ENCODE peak calls at places on chromosomes 5 and 9, in five cellular contexts. M is adrenal gland, D is HAP-1, T is AG04450, B is upper lobe of right lung. K is an unnamed sample. For H3K9me3 and H3K27me3, the result is how much of the 10 kb centered on the place peaks cover.

GRCh38 chr5:121915765-121916164 is 46.0 kb upstream of the SRFBP1 start:
- DNase-seq in M (no peak), D (no peak), T (no peak), B (no peak), K (no peak)

GRCh38 chr9:87592554-87593394 is 95.1 kb downstream of the DAPK1 start:
- DNase-seq in M (peak), D (no peak), T (no peak), B (peak), K (peak)

GRCh38 chr5:137264573-137264972 is 234.6 kb downstream of the SPOCK1 start:
- DNase-seq in M (no peak), D (no peak), T (no peak), B (no peak), K (no peak)

GRCh38 chr9:17578911-17579793 is at the start of gene SH3GL2:
- DNase-seq in M (no peak), D (peak), T (no peak), B (peak), K (peak)

GRCh38 chr5:9447691-9448090 is 98.2 kb downstream of the SEMA5A start:
- DNase-seq in M (no peak), D (no peak), T (no peak), B (no peak), K (no peak)

GRCh38 chr9:95808001-95808400 is 67.5 kb upstream of the ERCC6L2 start:
- DNase-seq in M (peak), D (peak), T (no peak), B (no peak), K (no peak)

GRCh38 chr5:180170111-180170809 is 38.8 kb downstream of the RASGEF1C start:
- DNase-seq in M (no peak), D (no peak), T (no peak), B (no peak), K (no peak)

GRCh38 chr9:83508072-83508471 is 30.1 kb downstream of the FRMD3 start:
- DNase-seq in M (no peak), D (no peak), T (no peak), B (no peak), K (no peak)

GRCh38 chr5:139131062-139131856 is 66.9 kb downstream of the SIL1 start:
- DNase-seq in M (peak), D (no peak), T (no peak), B (no peak), K (peak)

GRCh38 chr5:42851441-42851840 is 39.7 kb upstream of the SELENOP start:
- DNase-seq in M (no peak), D (no peak), T (no peak), B (no peak), K (no peak)

GRCh38 chr5:96342581-96342980 is 90.5 kb downstream of the PCSK1 start:
- DNase-seq in M (no peak), D (no peak), T (no peak), B (no peak), K (no peak)

GRCh38 chr9:92242115-92242778 is 51.2 kb downstream of the IARS1 start:
- DNase-seq in M (peak), D (no peak), T (peak), B (no peak), K (peak)

GRCh38 chr9:85163415-85163814 is 493.9 kb downstream of the NTRK2 start:
- DNase-seq in M (no peak), D (no peak), T (no peak), B (no peak), K (no peak)

GRCh38 chr5:179233909-179234562 is 111.2 kb downstream of the ADAMTS2 start:
- DNase-seq in M (no peak), D (no peak), T (no peak), B (peak), K (no peak)

DNA sequence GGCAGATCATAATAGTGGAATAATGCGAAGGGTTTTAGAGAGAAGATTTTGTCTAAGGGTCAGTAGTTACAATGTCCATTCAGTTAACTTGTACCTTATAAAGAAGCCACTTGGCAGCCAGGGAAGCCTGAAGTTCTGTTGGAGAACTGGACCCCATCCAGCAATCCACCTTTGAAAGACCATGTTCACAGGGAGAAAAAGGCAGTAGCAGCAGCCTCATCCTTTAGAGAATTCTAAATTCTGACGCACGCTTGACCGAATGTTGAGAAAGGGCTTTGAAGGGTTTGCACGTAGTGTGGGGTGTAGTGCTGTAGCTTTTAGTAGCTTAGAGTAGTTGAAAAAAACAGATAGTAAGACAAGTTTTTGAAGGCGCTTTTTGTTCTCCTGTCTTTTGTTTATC is 42.8 kb downstream of the MCCC2 start:
- DNase-seq in M (no peak), D (no peak), T (no peak), B (no peak), K (peak)
- H3K9me3 ChIP-seq in M (under half), D (under half), T (under half), B (under half), K (under half)

DNA sequence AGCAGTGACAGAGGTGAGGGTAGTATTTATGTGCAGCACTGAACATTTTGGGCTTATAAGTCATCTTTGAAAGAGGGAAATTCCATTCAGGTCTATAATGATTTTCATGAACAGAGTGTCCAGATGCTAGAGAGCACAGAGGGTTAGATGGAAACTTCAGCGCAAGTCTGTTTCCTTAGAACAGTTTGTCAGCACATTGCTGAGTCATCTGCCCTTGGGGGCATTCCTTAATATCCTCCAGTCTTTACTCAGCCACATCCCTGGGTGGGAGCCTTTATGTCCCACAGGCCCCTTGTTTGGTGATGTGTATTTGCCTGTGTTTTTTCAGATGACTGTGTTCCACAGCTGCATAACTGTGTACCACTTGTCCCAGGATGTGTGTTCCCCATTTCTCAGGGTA is 138.5 kb upstream of the S1PR3 start:
- DNase-seq in M (peak), D (no peak), T (peak), B (no peak), K (no peak)
- H3K27me3 ChIP-seq in M (under half), D (under half), T (under half), B (under half), K (under half)

GRCh38 chr5:132812123-132812948 is 766 bp upstream of the SOWAHA start:
- DNase-seq in M (no peak), D (no peak), T (no peak), B (no peak), K (no peak)

GRCh38 chr5:132813599-132814440 is 718 bp downstream of the SOWAHA start:
- DNase-seq in M (no peak), D (peak), T (no peak), B (no peak), K (no peak)

GRCh38 chr5:132814441-132815294 is 1.6 kb downstream of the SOWAHA start:
- DNase-seq in M (no peak), D (no peak), T (no peak), B (no peak), K (no peak)

GRCh38 chr5:132815454-132815853 is 2.4 kb downstream of the SOWAHA start:
- DNase-seq in M (no peak), D (no peak), T (no peak), B (no peak), K (no peak)

DNA sequence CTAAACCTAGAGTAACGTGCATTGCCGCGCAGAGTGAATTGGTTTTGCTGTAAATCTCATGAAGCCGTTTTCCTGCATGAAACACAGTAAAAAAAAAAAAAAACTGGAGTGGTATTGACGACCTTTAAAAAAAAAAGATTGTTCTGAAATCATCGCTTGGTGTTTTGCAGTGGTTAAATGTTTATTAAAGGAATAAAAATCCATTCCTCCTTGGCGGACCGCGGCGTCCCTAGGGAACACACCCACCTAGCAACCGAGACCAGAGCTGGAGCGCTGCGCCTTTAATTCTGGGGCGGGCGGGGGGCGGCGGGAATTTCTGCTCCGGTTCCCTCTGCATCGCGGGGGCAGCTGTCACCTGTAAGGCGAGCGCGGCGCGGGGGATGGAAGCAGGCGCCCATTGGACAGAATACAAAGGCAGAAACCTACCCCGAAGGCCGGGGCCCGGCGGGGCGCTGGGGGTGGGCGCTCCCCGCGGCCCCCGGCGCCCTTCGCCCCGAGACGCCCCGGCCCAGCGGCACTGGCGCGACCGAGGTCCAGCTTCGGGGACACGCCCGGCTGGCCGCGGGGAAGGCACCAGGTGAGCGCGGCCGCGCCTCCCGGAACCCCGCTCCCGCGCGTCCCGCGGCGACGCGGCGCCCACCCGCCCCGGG is at the start of gene SOWAHA:
- DNase-seq in M (no peak), D (peak), T (no peak), B (no peak), K (no peak)
- H3K9me3 ChIP-seq in M (under half), D (under half), T (under half), B (under half), K (under half)

DNA sequence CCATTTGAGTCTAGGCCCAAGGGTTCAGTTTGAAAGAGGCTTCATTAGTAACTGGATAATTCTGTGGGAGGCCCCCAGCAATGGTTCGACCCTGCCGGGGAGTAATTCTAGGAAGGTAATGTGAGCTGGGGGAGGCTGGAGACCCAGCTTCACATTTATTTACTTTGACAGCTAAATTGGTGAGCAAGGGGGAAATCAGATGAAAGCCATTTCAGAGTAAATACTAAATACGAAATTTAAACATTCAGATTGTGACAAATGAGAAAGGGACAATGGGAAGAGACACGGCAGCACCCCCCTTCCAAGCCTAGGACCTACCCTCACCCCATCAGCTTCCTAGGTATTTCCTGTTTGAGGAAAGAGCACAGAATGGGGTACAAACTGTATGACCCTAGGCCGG is 4.2 kb upstream of the LHX6 start:
- DNase-seq in M (no peak), D (no peak), T (no peak), B (no peak), K (no peak)
- H3K27me3 ChIP-seq in M (under half), D (under half), T (under half), B (under half), K (under half)